ENCODE peak calls at places on chromosomes 4 and X, in four cellular contexts. One of them, this sample, is unnamed.

GRCh38 chr4:189143255-189143654 is 797.4 kb upstream of the FRG1 start:
- DNase-seq in HCT116: peak
- DNase-seq in H1: no peak
- DNase-seq in HepG2: no peak
- DNase-seq in this sample: peak

GRCh38 chr4:185256444-185256843 is 47.0 kb downstream of the SNX25 start:
- DNase-seq in HCT116: peak
- DNase-seq in H1: no peak
- DNase-seq in HepG2: no peak
- DNase-seq in this sample: no peak

GRCh38 chr4:170091069-170091696 is 1.4 kb upstream of the AADAT start:
- DNase-seq in HCT116: no peak
- DNase-seq in H1: peak
- DNase-seq in HepG2: no peak
- DNase-seq in this sample: no peak

GRCh38 chr4:157664726-157665125 is 444.2 kb downstream of the GRIA2 start:
- DNase-seq in HCT116: peak
- DNase-seq in H1: no peak
- DNase-seq in HepG2: no peak
- DNase-seq in this sample: no peak

GRCh38 chr4:100935090-100935489 is 412.2 kb downstream of the PPP3CA start:
- DNase-seq in HCT116: peak
- DNase-seq in H1: no peak
- DNase-seq in HepG2: no peak
- DNase-seq in this sample: peak

GRCh38 chrX:45903781-45904201 is 641.4 kb downstream of the ZNF674 start:
- DNase-seq in HCT116: no peak
- DNase-seq in H1: no peak
- DNase-seq in HepG2: no peak
- DNase-seq in this sample: peak

GRCh38 chrX:120262781-120263719 is 12.4 kb downstream of the ZBTB33 start:
- DNase-seq in HCT116: no peak
- DNase-seq in H1: no peak
- DNase-seq in HepG2: no peak
- DNase-seq in this sample: no peak

GRCh38 chrX:54950730-54951375 is 30.2 kb downstream of the TRO start:
- DNase-seq in HCT116: no peak
- DNase-seq in H1: no peak
- DNase-seq in HepG2: no peak
- DNase-seq in this sample: no peak

GRCh38 chr4:30950737-30951136 is 230.6 kb downstream of the PCDH7 start:
- DNase-seq in HCT116: peak
- DNase-seq in H1: no peak
- DNase-seq in HepG2: no peak
- DNase-seq in this sample: no peak

GRCh38 chrX:19902110-19902509 is 14.7 kb upstream of the SH3KBP1 start:
- DNase-seq in HCT116: no peak
- DNase-seq in H1: no peak
- DNase-seq in HepG2: no peak
- DNase-seq in this sample: no peak

GRCh38 chrX:17024896-17025295 is 78.4 kb downstream of the REPS2 start:
- DNase-seq in HCT116: no peak
- DNase-seq in H1: peak
- DNase-seq in HepG2: peak
- DNase-seq in this sample: no peak

GRCh38 chrX:65587616-65588526 is 53.3 kb upstream of the LAS1L start:
- DNase-seq in HCT116: no peak
- DNase-seq in H1: no peak
- DNase-seq in HepG2: no peak
- DNase-seq in this sample: no peak

GRCh38 chrX:107324493-107325310 is 118.3 kb downstream of the DNAAF6 start:
- DNase-seq in HCT116: no peak
- DNase-seq in H1: peak
- DNase-seq in HepG2: no peak
- DNase-seq in this sample: no peak

GRCh38 chrX:65871671-65872311 is 168.1 kb downstream of the VSIG4 start:
- DNase-seq in HCT116: peak
- DNase-seq in H1: peak
- DNase-seq in HepG2: peak
- DNase-seq in this sample: no peak

GRCh38 chrX:10106801-10107200 is 50.0 kb upstream of the CLCN4 start:
- DNase-seq in HCT116: no peak
- DNase-seq in H1: no peak
- DNase-seq in HepG2: no peak
- DNase-seq in this sample: no peak

GRCh38 chr4:8838911-8839431 is 32.7 kb downstream of the HMX1 start:
- DNase-seq in HCT116: no peak
- DNase-seq in H1: peak
- DNase-seq in HepG2: no peak
- DNase-seq in this sample: no peak

GRCh38 chr4:101824500-101824899 is 34.0 kb downstream of the BANK1 start:
- DNase-seq in HCT116: no peak
- DNase-seq in H1: no peak
- DNase-seq in HepG2: no peak
- DNase-seq in this sample: no peak

GRCh38 chr4:101655005-101655404 is 135.5 kb upstream of the BANK1 start:
- DNase-seq in HCT116: no peak
- DNase-seq in H1: no peak
- DNase-seq in HepG2: no peak
- DNase-seq in this sample: no peak

GRCh38 chr4:6349896-6350295 is 80.2 kb downstream of the WFS1 start:
- DNase-seq in HCT116: no peak
- DNase-seq in H1: no peak
- DNase-seq in HepG2: no peak
- DNase-seq in this sample: no peak

GRCh38 chr4:38332699-38333098 is 331.3 kb upstream of the KLF3 start:
- DNase-seq in HCT116: no peak
- DNase-seq in H1: no peak
- DNase-seq in HepG2: no peak
- DNase-seq in this sample: no peak

DNA sequence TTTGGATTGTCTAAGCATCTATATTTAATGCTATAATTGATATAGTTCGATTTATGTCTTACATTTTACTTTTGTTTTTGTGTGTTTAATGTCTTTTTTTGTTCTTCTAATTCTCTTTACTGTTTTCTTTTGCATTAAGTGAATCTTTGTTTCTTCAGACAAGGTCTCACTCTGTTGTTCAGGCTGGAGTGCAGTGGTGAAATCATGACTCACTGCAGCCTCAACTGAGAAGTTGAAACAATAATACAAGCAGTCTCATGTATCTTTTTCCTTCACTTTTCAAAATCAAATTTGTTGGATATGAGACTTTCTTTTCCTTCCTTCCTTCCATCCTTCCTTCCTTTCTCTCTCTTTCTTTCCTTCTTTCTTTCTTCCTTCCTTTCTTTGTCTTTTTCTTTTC is 1401.6 kb downstream of the ADGRL3 start:
- DNase-seq in HCT116: no peak
- DNase-seq in H1: no peak
- DNase-seq in HepG2: no peak
- DNase-seq in this sample: no peak
- TF ChIP-seq JUND in HCT116: no peak
- TF ChIP-seq JUND in H1: no peak
- TF ChIP-seq JUND in HepG2: no peak
- TF ChIP-seq JUND in this sample: no peak

GRCh38 chr4:56788081-56788480 is 33.4 kb downstream of the SPINK2 start:
- DNase-seq in HCT116: no peak
- DNase-seq in H1: no peak
- DNase-seq in HepG2: no peak
- DNase-seq in this sample: no peak

GRCh38 chr4:56790566-56791175 is 30.8 kb downstream of the SPINK2 start:
- DNase-seq in HCT116: no peak
- DNase-seq in H1: no peak
- DNase-seq in HepG2: no peak
- DNase-seq in this sample: no peak

GRCh38 chr4:56787380-56787779 is 34.1 kb downstream of the SPINK2 start:
- DNase-seq in HCT116: no peak
- DNase-seq in H1: no peak
- DNase-seq in HepG2: no peak
- DNase-seq in this sample: no peak

GRCh38 chr4:56783986-56784385 is 37.5 kb downstream of the SPINK2 start:
- DNase-seq in HCT116: no peak
- DNase-seq in H1: no peak
- DNase-seq in HepG2: no peak
- DNase-seq in this sample: no peak

DNA sequence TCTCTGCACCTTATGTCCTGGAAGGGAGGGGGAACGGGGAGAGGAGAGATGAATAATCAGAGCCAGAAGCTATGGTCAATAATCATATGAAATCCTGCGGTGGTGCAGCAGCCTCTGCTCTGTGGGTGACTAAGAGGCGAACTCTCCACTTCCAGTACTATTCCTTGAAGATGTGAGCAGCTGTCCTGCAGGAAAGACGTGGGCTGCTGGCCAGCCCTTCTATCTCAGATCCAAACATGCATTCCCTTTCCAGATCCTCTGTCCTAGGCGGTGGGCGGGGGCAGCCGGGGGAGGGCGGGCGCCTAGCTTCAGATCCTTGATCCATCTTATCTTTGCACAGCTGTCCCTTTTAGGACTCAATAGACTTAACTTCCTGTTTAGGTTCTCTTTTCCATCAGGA is 34.5 kb downstream of the SPINK2 start:
- DNase-seq in HCT116: no peak
- DNase-seq in H1: no peak
- DNase-seq in HepG2: no peak
- DNase-seq in this sample: no peak
- TF ChIP-seq JUND in HCT116: no peak
- TF ChIP-seq JUND in H1: no peak
- TF ChIP-seq JUND in HepG2: no peak
- TF ChIP-seq JUND in this sample: no peak

GRCh38 chr4:113339430-113339813 is 290.0 kb downstream of the ANK2 start:
- DNase-seq in HCT116: no peak
- DNase-seq in H1: no peak
- DNase-seq in HepG2: no peak
- DNase-seq in this sample: no peak
- TF ChIP-seq JUND in HCT116: no peak
- TF ChIP-seq JUND in H1: no peak
- TF ChIP-seq JUND in HepG2: no peak
- TF ChIP-seq JUND in this sample: no peak

GRCh38 chr4:145487626-145488025 is 6.0 kb downstream of the SMAD1 start:
- DNase-seq in HCT116: no peak
- DNase-seq in H1: no peak
- DNase-seq in HepG2: no peak
- DNase-seq in this sample: no peak
- TF ChIP-seq JUND in HCT116: no peak
- TF ChIP-seq JUND in H1: no peak
- TF ChIP-seq JUND in HepG2: no peak
- TF ChIP-seq JUND in this sample: no peak

This sample was measured in T47D.